ENCODE peak calls at places on chromosome 19, in five cellular contexts. T is HepG2, N is GM12878, R is H1, W is GM12891. Z is an unnamed sample.

GRCh38 chr19:51783373-51783772 is 11.6 kb upstream of the FPR3 start:
- DNase-seq in T (peak), N (no peak), R (no peak), W (no peak), Z (no peak)

GRCh38 chr19:42021185-42021584 is 27.2 kb upstream of the ATP1A3 start:
- DNase-seq in T (no peak), N (no peak), R (no peak), W (no peak), Z (no peak)

GRCh38 chr19:51246153-51246552 is 4.7 kb upstream of the SIGLECL1 start:
- DNase-seq in T (peak), N (no peak), R (no peak), W (no peak), Z (no peak)

GRCh38 chr19:45322311-45322710 is 364 bp downstream of the CKM start:
- DNase-seq in T (peak), N (no peak), R (no peak), W (no peak), Z (no peak)

GRCh38 chr19:58563034-58563573 is 4.7 kb upstream of the UBE2M start:
- DNase-seq in T (no peak), N (no peak), R (no peak), W (no peak), Z (peak)

GRCh38 chr19:9354651-9355050 is 8.2 kb upstream of the ZNF177 start:
- DNase-seq in T (no peak), N (no peak), R (no peak), W (no peak), Z (no peak)

GRCh38 chr19:54893406-54893805 is 12.5 kb upstream of the NCR1 start:
- DNase-seq in T (no peak), N (no peak), R (peak), W (no peak), Z (no peak)

GRCh38 chr19:13526552-13526951 is 20.3 kb upstream of the CACNA1A start:
- DNase-seq in T (no peak), N (no peak), R (peak), W (no peak), Z (no peak)

GRCh38 chr19:4969772-4970531 is 1.0 kb downstream of the KDM4B start:
- DNase-seq in T (no peak), N (peak), R (no peak), W (no peak), Z (no peak)

GRCh38 chr19:19214892-19215291 is 3.1 kb downstream of the NCAN start:
- DNase-seq in T (peak), N (no peak), R (no peak), W (no peak), Z (no peak)

GRCh38 chr19:14479985-14480694 is 5.0 kb upstream of the PTGER1 start:
- DNase-seq in T (no peak), N (no peak), R (no peak), W (peak), Z (peak)

GRCh38 chr19:4449022-4449825 is 8.4 kb downstream of the UBXN6 start:
- DNase-seq in T (no peak), N (no peak), R (no peak), W (peak), Z (no peak)

DNA sequence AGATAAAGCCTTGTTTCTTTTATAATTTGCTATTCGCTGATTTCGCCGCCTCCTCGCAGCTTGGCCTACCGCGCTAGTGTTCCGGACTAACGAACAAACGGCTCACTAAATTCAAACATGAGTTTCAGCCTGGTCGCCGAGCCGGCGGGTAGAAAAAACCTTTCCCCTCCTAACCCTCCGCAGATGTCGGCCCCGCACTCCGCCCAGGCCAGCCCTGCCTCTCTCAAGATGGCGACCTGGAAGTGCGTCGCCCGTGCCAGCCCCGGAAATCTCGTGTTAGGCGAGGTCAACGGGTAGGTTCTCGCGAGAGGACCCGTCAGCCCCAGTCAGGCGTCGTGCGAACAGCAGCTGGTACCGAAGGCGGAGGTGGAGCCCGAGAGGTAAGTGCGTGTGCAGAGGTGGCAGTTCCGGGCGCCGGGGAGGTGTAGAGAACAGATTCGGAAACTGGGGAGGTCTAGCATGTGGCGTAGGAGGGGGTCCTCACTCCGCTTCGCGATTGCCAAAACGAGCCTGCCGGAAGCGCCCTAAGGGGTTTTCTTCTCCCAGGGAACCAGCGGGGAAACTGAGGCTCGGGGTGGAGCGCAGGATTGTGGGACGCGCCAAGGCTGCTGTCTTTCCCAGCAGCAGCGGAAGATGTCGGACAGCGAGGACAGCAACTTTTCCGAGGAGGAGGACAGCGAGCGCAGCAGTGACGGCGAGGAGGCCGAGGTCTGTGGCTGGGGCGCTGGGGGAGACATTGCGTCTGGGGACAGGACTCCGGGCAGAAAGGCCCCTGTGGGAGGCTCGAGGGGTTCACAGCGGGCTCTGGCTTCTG is at the start of gene SUPT5H:
- DNase-seq in T (peak), N (peak), R (peak), W (peak), Z (peak)
- TF ChIP-seq POLR2AphosphoS5 in T (peak), N (peak), R (peak), W (peak), Z (peak)

GRCh38 chr19:28430214-28430613 is 782.7 kb downstream of the UQCRFS1 start:
- DNase-seq in T (no peak), N (no peak), R (no peak), W (no peak), Z (no peak)

GRCh38 chr19:28436320-28436719 is 776.6 kb downstream of the UQCRFS1 start:
- DNase-seq in T (no peak), N (no peak), R (no peak), W (no peak), Z (no peak)

GRCh38 chr19:28437390-28438346 is 775.3 kb downstream of the UQCRFS1 start:
- DNase-seq in T (no peak), N (no peak), R (no peak), W (no peak), Z (no peak)

DNA sequence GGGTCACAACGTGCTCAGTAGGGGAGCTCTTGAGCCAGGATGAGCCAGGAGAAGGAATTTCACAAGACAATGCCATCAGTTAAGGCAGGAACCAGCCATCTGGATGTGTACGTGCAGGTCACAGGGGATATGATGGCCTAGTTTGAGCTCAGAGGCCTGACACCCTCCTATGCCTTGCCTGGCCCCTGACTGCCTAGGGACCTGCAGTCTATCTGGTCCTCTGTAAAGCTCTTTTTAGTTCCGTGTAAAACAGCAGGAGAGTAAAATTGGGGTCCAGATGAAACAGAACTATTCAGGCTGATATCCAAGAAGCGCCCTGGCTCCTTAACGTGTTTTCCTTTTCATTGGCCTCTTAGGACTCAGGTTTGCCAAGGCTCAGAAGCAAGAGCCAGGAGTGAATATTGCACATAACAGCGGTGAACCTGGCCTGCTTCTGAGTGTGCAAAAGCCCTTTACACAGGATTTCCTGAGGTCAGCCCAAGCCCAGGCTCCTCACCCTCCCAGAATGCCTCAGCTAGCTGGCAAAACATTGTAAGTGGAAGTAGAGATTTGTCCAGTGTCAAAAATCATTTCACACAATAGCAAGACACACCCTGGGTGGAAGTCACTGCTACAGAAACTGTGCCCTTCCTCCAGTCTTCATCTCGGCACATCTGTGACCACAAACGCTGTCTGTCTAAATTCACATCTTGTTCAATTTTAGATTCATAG is 777.2 kb downstream of the UQCRFS1 start:
- DNase-seq in T (no peak), N (no peak), R (no peak), W (no peak), Z (no peak)
- TF ChIP-seq POLR2A in T (no peak), N (no peak), R (no peak), W (no peak), Z (no peak)

GRCh38 chr19:778910-779653 is 18.2 kb upstream of the PTBP1 start:
- DNase-seq in T (peak), N (no peak), R (no peak), W (no peak), Z (no peak)
- TF ChIP-seq TAF1 in T (peak), N (no peak), R (no peak), W (no peak), Z (no peak)

GRCh38 chr19:36330226-36330625 is 48.8 kb downstream of the ZFP14 start:
- DNase-seq in T (no peak), N (no peak), R (no peak), W (no peak), Z (no peak)

DNA sequence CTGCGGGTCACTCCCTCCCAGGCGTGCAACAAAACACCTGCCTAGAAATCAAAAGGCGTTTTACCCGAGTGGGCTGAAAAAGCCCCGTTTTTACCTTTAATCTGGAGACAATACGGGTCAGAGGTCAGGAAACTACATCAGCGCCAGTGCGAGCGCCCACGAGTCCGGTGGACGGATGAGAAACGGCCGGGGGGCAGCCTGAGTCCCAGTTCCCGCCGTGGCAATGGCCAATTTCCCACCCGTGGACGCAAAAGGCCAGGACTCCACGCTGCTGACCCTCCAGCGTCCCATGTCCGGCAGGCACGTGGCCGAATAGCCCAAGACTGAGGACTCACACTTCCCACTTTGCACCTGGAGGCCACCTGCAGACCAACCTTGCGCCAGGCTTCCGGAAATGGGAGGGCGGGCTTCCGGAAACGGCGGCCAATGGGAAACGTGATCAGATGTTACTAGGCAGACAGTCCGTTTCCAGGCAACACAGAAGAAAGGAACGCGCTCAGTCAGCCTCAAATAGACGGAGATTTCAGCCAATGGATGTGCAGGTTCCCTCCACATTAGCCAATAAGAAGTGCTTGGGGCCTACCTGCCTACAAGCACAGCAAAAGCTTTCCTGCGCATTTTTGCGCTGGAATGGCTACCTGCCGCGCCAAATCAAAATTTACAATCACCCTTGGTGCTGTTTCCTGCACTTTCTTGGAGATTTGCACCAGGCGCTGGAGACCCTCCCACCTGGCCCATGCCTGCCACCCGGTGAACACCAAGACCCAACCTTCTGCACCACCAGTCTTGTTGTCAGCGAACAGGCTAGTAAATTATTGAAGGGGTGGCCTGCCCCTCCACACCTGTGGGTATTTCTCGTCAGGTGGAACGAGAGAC is 47.4 kb downstream of the ZFP14 start:
- DNase-seq in T (no peak), N (peak), R (peak), W (peak), Z (peak)
- TF ChIP-seq POLR2AphosphoS5 in T (no peak), N (no peak), R (peak), W (peak), Z (no peak)

DNA sequence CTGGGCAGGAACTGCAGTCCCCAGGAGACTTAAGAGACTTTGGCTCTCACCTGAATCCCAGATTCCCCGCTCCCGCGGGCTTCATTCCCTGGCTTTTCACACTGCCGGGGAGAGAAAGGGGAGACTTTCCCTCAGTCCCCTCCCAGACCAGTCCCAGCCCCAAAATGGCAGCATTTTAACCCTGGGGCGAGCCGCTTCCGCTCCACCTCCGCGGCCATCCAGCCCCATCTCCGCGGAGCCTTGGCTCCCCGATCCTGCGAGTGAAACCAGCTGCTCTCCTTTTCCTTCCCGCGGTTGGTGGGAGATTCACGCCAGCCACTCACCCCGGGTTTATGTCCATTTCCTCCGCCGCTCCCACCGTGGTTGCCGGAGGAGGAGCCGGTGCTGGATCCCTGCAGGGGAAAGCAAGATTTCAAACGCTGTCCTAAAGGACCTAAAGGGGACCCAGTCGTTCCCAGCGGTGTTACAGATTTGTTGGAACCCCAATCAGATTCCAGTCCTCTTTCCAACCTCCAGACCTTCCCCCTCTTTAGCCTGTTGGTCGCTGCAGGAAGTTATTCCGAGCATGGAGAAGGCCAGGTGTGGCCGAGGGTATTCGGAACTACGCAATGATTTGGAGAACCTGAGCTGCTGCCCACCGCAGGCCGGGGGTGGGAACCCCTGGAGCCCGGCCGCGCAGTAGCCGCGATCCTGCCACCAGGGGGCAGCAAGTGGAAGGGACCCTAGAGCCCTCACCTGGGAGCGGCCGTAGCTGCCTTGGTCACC is 3.4 kb downstream of the DMKN start:
- DNase-seq in T (peak), N (no peak), R (peak), W (peak), Z (peak)
- TF ChIP-seq POLR2A in T (peak), N (no peak), R (peak), W (peak), Z (peak)

GRCh38 chr19:49337267-49338022 is 2.2 kb downstream of the CD37 start:
- DNase-seq in T (no peak), N (no peak), R (no peak), W (no peak), Z (no peak)

GRCh38 chr19:49340069-49340864 is 5.1 kb downstream of the CD37 start:
- DNase-seq in T (peak), N (peak), R (no peak), W (peak), Z (peak)

GRCh38 chr19:49338023-49338677 is 2.9 kb downstream of the CD37 start:
- DNase-seq in T (no peak), N (no peak), R (no peak), W (no peak), Z (no peak)

GRCh38 chr19:49339364-49340068 is 4.3 kb downstream of the CD37 start:
- DNase-seq in T (no peak), N (no peak), R (peak), W (no peak), Z (no peak)

GRCh38 chr19:49338691-49339363 is 3.6 kb downstream of the CD37 start:
- DNase-seq in T (no peak), N (no peak), R (peak), W (no peak), Z (no peak)
- TF ChIP-seq TAF1 in T (no peak), N (no peak), R (peak), W (no peak), Z (no peak)

Z was measured in GM12892.